ENCODE peak calls at places on chromosomes 16 and 17, in five cellular contexts. L, E, F, K and C are unnamed samples.

GRCh38 chr16:51382215-51382614 is 231.1 kb upstream of the SALL1 start:
- ATAC-seq in L (no peak), E (no peak), F (no peak), K (no peak), C (no peak)

GRCh38 chr17:37342589-37342988 is 33.2 kb upstream of the C17orf78 start:
- ATAC-seq in L (no peak), E (no peak), F (no peak), K (no peak), C (no peak)

GRCh38 chr16:3807425-3808123 is 72.9 kb downstream of the CREBBP start:
- ATAC-seq in L (no peak), E (no peak), F (no peak), K (no peak), C (no peak)

GRCh38 chr16:2386990-2387389 is 42.3 kb upstream of the CCNF start:
- ATAC-seq in L (no peak), E (no peak), F (no peak), K (no peak), C (no peak)

GRCh38 chr16:20344630-20345029 is 7.9 kb downstream of the UMOD start:
- ATAC-seq in L (no peak), E (no peak), F (no peak), K (no peak), C (no peak)

GRCh38 chr17:54096216-54096615 is 273.5 kb downstream of the KIF2B start:
- ATAC-seq in L (no peak), E (no peak), F (no peak), K (no peak), C (no peak)

GRCh38 chr17:74351552-74352210 is 10.0 kb downstream of the BTBD17 start:
- ATAC-seq in L (no peak), E (no peak), F (no peak), K (no peak), C (no peak)

GRCh38 chr17:5286846-5287245 is 4.8 kb downstream of the RABEP1 start:
- ATAC-seq in L (no peak), E (no peak), F (no peak), K (no peak), C (no peak)

GRCh38 chr16:14307623-14308356 is 236.7 kb downstream of the MRTFB start:
- ATAC-seq in L (no peak), E (no peak), F (no peak), K (peak; percentile 54), C (peak; percentile 17)

GRCh38 chr16:82311528-82311927 is 141.5 kb upstream of the MPHOSPH6 start:
- ATAC-seq in L (no peak), E (no peak), F (no peak), K (no peak), C (no peak)

GRCh38 chr16:50372611-50373344 is 4.0 kb upstream of the BRD7 start:
- ATAC-seq in L (no peak), E (no peak), F (no peak), K (peak; percentile 75), C (peak; percentile 71)